ENCODE peak calls at places on chromosomes 13 and 19, in nine cellular contexts. C is occipital lobe, N is M059J, Y is ascending aorta, U is Calu3, B is HEK293T, K is kidney epithelial cell, Z is A172, E is mammary epithelial cell. D is an unnamed sample.

GRCh38 chr19:6767357-6768235 is at the start of gene SH2D3A:
- DNase-seq in C (no peak), N (no peak), Y (peak), U (peak), B (peak), K (no peak), Z (no peak), E (peak), D (no peak)

GRCh38 chr13:24606486-24607170 is 73.6 kb upstream of the ATP12A start:
- DNase-seq in C (no peak), N (no peak), Y (no peak), U (no peak), B (no peak), K (no peak), Z (no peak), E (no peak), D (no peak)

GRCh38 chr13:95445116-95445515 is 107.4 kb upstream of the CLDN10 start:
- DNase-seq in C (no peak), N (no peak), Y (no peak), U (no peak), B (no peak), K (no peak), Z (no peak), E (no peak), D (no peak)

GRCh38 chr13:24270639-24271131 is 38.7 kb upstream of the C1QTNF9 start:
- DNase-seq in C (peak), N (peak), Y (peak), U (peak), B (peak), K (no peak), Z (peak), E (peak), D (no peak)

GRCh38 chr19:5397804-5398692 is 57.2 kb upstream of the ZNRF4 start:
- DNase-seq in C (no peak), N (peak), Y (no peak), U (peak), B (peak), K (no peak), Z (peak), E (no peak), D (no peak)

GRCh38 chr13:79480954-79481684 is at the start of gene NDFIP2:
- DNase-seq in C (peak), N (peak), Y (peak), U (peak), B (peak), K (peak), Z (peak), E (peak), D (peak)

GRCh38 chr19:13190781-13191540 is 40.8 kb downstream of the IER2 start:
- DNase-seq in C (no peak), N (no peak), Y (no peak), U (no peak), B (no peak), K (no peak), Z (no peak), E (no peak), D (no peak)

GRCh38 chr13:50672025-50672424 is 171.5 kb downstream of the DLEU7 start:
- DNase-seq in C (no peak), N (peak), Y (no peak), U (peak), B (no peak), K (no peak), Z (no peak), E (peak), D (no peak)

GRCh38 chr19:4523306-4524110 is 5.2 kb upstream of the PLIN4 start:
- DNase-seq in C (no peak), N (peak), Y (no peak), U (peak), B (peak), K (no peak), Z (peak), E (no peak), D (no peak)

GRCh38 chr19:40365613-40366401 is 17.3 kb downstream of the PLD3 start:
- DNase-seq in C (peak), N (no peak), Y (peak), U (no peak), B (peak), K (no peak), Z (peak), E (no peak), D (no peak)

GRCh38 chr13:72194531-72194930 is 327.5 kb upstream of the DACH1 start:
- DNase-seq in C (no peak), N (no peak), Y (no peak), U (no peak), B (peak), K (no peak), Z (no peak), E (peak), D (no peak)

GRCh38 chr13:113371061-113371460 is 7.1 kb upstream of the GRTP1 start:
- DNase-seq in C (no peak), N (no peak), Y (no peak), U (no peak), B (no peak), K (no peak), Z (no peak), E (no peak), D (no peak)

GRCh38 chr19:15251749-15252397 is 19.6 kb upstream of the EPHX3 start:
- DNase-seq in C (no peak), N (peak), Y (peak), U (peak), B (peak), K (peak), Z (peak), E (peak), D (peak)

GRCh38 chr19:46608178-46608577 is 7.0 kb downstream of the CALM3 start:
- DNase-seq in C (no peak), N (no peak), Y (no peak), U (no peak), B (no peak), K (no peak), Z (no peak), E (no peak), D (no peak)

GRCh38 chr13:46641274-46642081 is 88.5 kb downstream of the LRCH1 start:
- DNase-seq in C (peak), N (no peak), Y (no peak), U (no peak), B (no peak), K (no peak), Z (no peak), E (no peak), D (no peak)

GRCh38 chr19:9352505-9352904 is 10.3 kb upstream of the ZNF177 start:
- DNase-seq in C (no peak), N (no peak), Y (no peak), U (no peak), B (no peak), K (no peak), Z (no peak), E (no peak), D (no peak)

D was measured in thoracic aorta.